ENCODE peak calls at places on chromosomes 12 and 14, in eight cellular contexts. K is mesendoderm, R is islet precursor cell, B is T follicular helper cell, W is COR-L47, O is GM06990, Z is NCI-H748 treated with DMSO at 0.1 percent for 48 hours, E is hepatic stellate cell. M is an unnamed sample.

GRCh38 chr14:80310950-80311349 is 99.6 kb upstream of the DIO2 start:
- DNase-seq in Z (no peak), O (no peak), K (no peak), E (peak), W (no peak), B (no peak), R (no peak), M (no peak)

GRCh38 chr12:109740694-109741245 is 27.1 kb downstream of the FAM222A start:
- DNase-seq in K (peak), B (no peak), R (peak), E (no peak), O (no peak), Z (no peak), W (no peak), M (no peak)

GRCh38 chr12:91316825-91317224 is 134.2 kb upstream of the DCN start:
- DNase-seq in E (no peak), O (no peak), K (no peak), B (no peak), R (no peak), W (no peak), Z (no peak), M (no peak)

GRCh38 chr12:91172051-91172450 is 10.6 kb downstream of the DCN start:
- DNase-seq in K (no peak), R (no peak), E (no peak), Z (no peak), W (peak), B (no peak), O (no peak), M (no peak)

GRCh38 chr12:64679487-64679983 is 69.2 kb downstream of the RASSF3 start:
- DNase-seq in K (no peak), Z (peak), O (no peak), B (peak), E (no peak), W (peak), R (no peak), M (no peak)

GRCh38 chr12:75694891-75695290 is 183.5 kb upstream of the KRR1 start:
- DNase-seq in B (no peak), K (no peak), W (no peak), O (no peak), E (no peak), Z (no peak), R (no peak), M (no peak)

GRCh38 chr12:86660488-86661171 is 404.4 kb upstream of the MGAT4C start:
- DNase-seq in O (no peak), K (peak), E (peak), W (no peak), R (no peak), B (no peak), Z (no peak), M (no peak)

GRCh38 chr14:75702107-75702506 is 41.1 kb downstream of the TTLL5 start:
- DNase-seq in B (no peak), O (no peak), R (no peak), Z (no peak), K (no peak), W (no peak), E (no peak), M (no peak)

GRCh38 chr14:103398427-103399195 is 13.4 kb downstream of the MARK3 start:
- DNase-seq in W (no peak), K (no peak), O (no peak), B (no peak), E (no peak), Z (no peak), R (no peak), M (no peak)

GRCh38 chr12:117294206-117294605 is 67.2 kb downstream of the NOS1 start:
- DNase-seq in K (peak), E (no peak), Z (no peak), R (no peak), W (no peak), B (no peak), O (no peak), M (no peak)

GRCh38 chr12:131363841-131364425 is 347.0 kb upstream of the SFSWAP start:
- DNase-seq in E (no peak), K (no peak), R (peak), O (no peak), W (no peak), Z (no peak), B (no peak), M (no peak)